ENCODE peak calls at places on chromosomes 2 and 18, in eight cellular contexts. F is ELR; C is stimulated activated naive CD8-positive, alpha-beta T cell treated with anti-CD3 and anti-CD28 coated beads, Interleukin-15, amount 100 ng/mL, for 72 hours; L is aorta; G is occipital lobe; A is EL; X is NCI-H1417; S is NAMALWA. H is an unnamed sample.
A peak's percentile ranks its signal among the peaks of the same experiment; 100 is the strongest.

GRCh38 chr2:233714164-233714563 is 1.5 kb downstream of the UGT1A5 start:
- DNase-seq in F (peak; percentile 2), C (no peak), L (no peak), G (no peak), A (no peak), X (no peak), S (no peak), H (no peak)

GRCh38 chr2:70479816-70480215 is 73.8 kb downstream of the TGFA start:
- DNase-seq in F (no peak), C (no peak), L (no peak), G (no peak), A (no peak), X (no peak), S (no peak), H (no peak)

GRCh38 chr2:173187911-173188788 is 112.5 kb downstream of the MAP3K20 start:
- DNase-seq in F (peak; percentile 59), C (no peak), L (no peak), G (no peak), A (peak; percentile 66), X (no peak), S (no peak), H (no peak)

GRCh38 chr2:61247204-61247812 is 85.3 kb downstream of the C2orf74 start:
- DNase-seq in F (peak; percentile 13), C (no peak), L (no peak), G (no peak), A (peak; percentile 65), X (no peak), S (no peak), H (no peak)

GRCh38 chr2:69961496-69961895 is at the start of gene ASPRV1:
- DNase-seq in F (no peak), C (no peak), L (no peak), G (peak; percentile 60), A (no peak), X (no peak), S (no peak), H (no peak)

GRCh38 chr2:31429759-31430438 is 15.4 kb upstream of the XDH start:
- DNase-seq in F (peak; percentile 57), C (peak; percentile 44), L (no peak), G (no peak), A (no peak), X (no peak), S (no peak), H (no peak)

GRCh38 chr2:218893349-218894167 is 12.9 kb downstream of the WNT10A start:
- DNase-seq in F (no peak), C (no peak), L (no peak), G (no peak), A (no peak), X (no peak), S (peak; percentile 47), H (no peak)

GRCh38 chr18:61988100-61988499 is 95.3 kb upstream of the RNF152 start:
- DNase-seq in F (no peak), C (no peak), L (no peak), G (no peak), A (no peak), X (no peak), S (no peak), H (no peak)

GRCh38 chr2:86068098-86069047 is 37.3 kb downstream of the POLR1A start:
- DNase-seq in F (peak; percentile 65), C (peak; percentile 60), L (no peak), G (no peak), A (peak; percentile 69), X (no peak), S (no peak), H (no peak)

GRCh38 chr2:206477296-206477695 is 34.0 kb downstream of the ADAM23 start:
- DNase-seq in F (no peak), C (no peak), L (no peak), G (no peak), A (no peak), X (peak; percentile 36), S (no peak), H (no peak)

GRCh38 chr2:23326322-23326721 is 58.7 kb upstream of the KLHL29 start:
- DNase-seq in F (no peak), C (no peak), L (no peak), G (no peak), A (no peak), X (no peak), S (no peak), H (no peak)

H was measured in ureter.